ENCODE peak calls at places on chromosomes 13 and 19, in ten cellular contexts. C is GM23248; U is ascending aorta; B is heart right ventricle; T is CD8-positive, alpha-beta memory T cell; A is left ventricle myocardium inferior; M is uterus; I is upper lobe of right lung; D is adrenal gland; E is breast epithelium. V is an unnamed sample.

GRCh38 chr19:38425810-38426466 is at the start of gene RASGRP4:
- DNase-seq in C (no peak), U (no peak), B (peak; percentile 16), T (no peak), A (peak; percentile 51), M (no peak), I (peak; percentile 71), D (no peak), E (no peak), V (no peak)

GRCh38 chr13:79457948-79458347 is 23.0 kb upstream of the NDFIP2 start:
- DNase-seq in C (peak; percentile 93), U (no peak), B (no peak), T (no peak), A (no peak), M (no peak), I (no peak), D (no peak), E (no peak), V (no peak)

GRCh38 chr13:31067416-31068118 is 94.1 kb downstream of the HSPH1 start:
- DNase-seq in C (peak; percentile 87), U (no peak), B (no peak), T (no peak), A (no peak), M (peak; percentile 20), I (no peak), D (no peak), E (no peak), V (no peak)

GRCh38 chr13:48631441-48631840 is 22.3 kb upstream of the CYSLTR2 start:
- DNase-seq in C (no peak), U (no peak), B (no peak), T (no peak), A (no peak), M (no peak), I (no peak), D (no peak), E (no peak), V (no peak)

GRCh38 chr13:27004866-27005265 is 166.7 kb downstream of the USP12 start:
- DNase-seq in C (no peak), U (no peak), B (no peak), T (no peak), A (no peak), M (no peak), I (no peak), D (no peak), E (no peak), V (no peak)

GRCh38 chr13:94400874-94401273 is 78.6 kb downstream of the DCT start:
- DNase-seq in C (no peak), U (no peak), B (no peak), T (no peak), A (no peak), M (no peak), I (no peak), D (no peak), E (no peak), V (no peak)

GRCh38 chr19:16197188-16197621 is 506 bp upstream of the AP1M1 start:
- DNase-seq in C (peak; percentile 96), U (no peak), B (no peak), T (no peak), A (no peak), M (no peak), I (no peak), D (peak; percentile 68), E (no peak), V (no peak)

GRCh38 chr13:50990540-50991506 is 81.2 kb downstream of the RNASEH2B start:
- DNase-seq in C (peak; percentile 87), U (no peak), B (peak; percentile 32), T (no peak), A (peak; percentile 50), M (peak; percentile 80), I (no peak), D (no peak), E (no peak), V (peak; percentile 22)

GRCh38 chr19:51772977-51773376 is 12.0 kb downstream of the FPR2 start:
- DNase-seq in C (no peak), U (no peak), B (no peak), T (no peak), A (no peak), M (no peak), I (no peak), D (no peak), E (no peak), V (no peak)

GRCh38 chr19:50556236-50557008 is 11.8 kb downstream of the LRRC4B start:
- DNase-seq in C (peak; percentile 72), U (no peak), B (peak; percentile 76), T (peak; percentile 58), A (peak; percentile 77), M (peak; percentile 62), I (peak; percentile 87), D (peak; percentile 38), E (peak; percentile 24), V (peak; percentile 93)

GRCh38 chr13:112174476-112175110 is 107.6 kb downstream of the SOX1 start:
- DNase-seq in C (no peak), U (no peak), B (no peak), T (no peak), A (no peak), M (no peak), I (no peak), D (no peak), E (no peak), V (no peak)

GRCh38 chr19:15463865-15464371 is 426 bp downstream of the RASAL3 start:
- DNase-seq in C (no peak), U (no peak), B (no peak), T (peak; percentile 72), A (no peak), M (no peak), I (no peak), D (no peak), E (no peak), V (no peak)

GRCh38 chr19:12837225-12837624 is 1.1 kb upstream of the MAST1 start:
- DNase-seq in C (no peak), U (no peak), B (no peak), T (no peak), A (no peak), M (no peak), I (no peak), D (no peak), E (no peak), V (no peak)

GRCh38 chr19:52237197-52237596 is 32.2 kb upstream of the ZNF766 start:
- DNase-seq in C (no peak), U (no peak), B (no peak), T (no peak), A (no peak), M (no peak), I (no peak), D (no peak), E (no peak), V (no peak)

GRCh38 chr19:49468746-49469447 is 5.1 kb upstream of the FLT3LG start:
- DNase-seq in C (peak; percentile 78), U (no peak), B (peak; percentile 92), T (peak; percentile 87), A (peak; percentile 80), M (peak; percentile 61), I (no peak), D (no peak), E (peak; percentile 69), V (no peak)

GRCh38 chr13:42969558-42970172 is 22.4 kb downstream of the EPSTI1 start:
- DNase-seq in C (peak; percentile 78), U (no peak), B (peak; percentile 83), T (peak; percentile 75), A (peak; percentile 82), M (peak; percentile 71), I (peak; percentile 86), D (peak; percentile 67), E (peak; percentile 27), V (peak; percentile 89)
- H3K4me1 ChIP-seq in C (peaks cover 27% of the 10 kb centered on the region), U (no peaks in the 10 kb centered on the region), B (peaks cover 25% of the 10 kb centered on the region), T (peaks cover 9% of the 10 kb centered on the region), A (peaks cover 27% of the 10 kb centered on the region), M (no peaks in the 10 kb centered on the region), I (peaks cover 15% of the 10 kb centered on the region), D (peaks cover 16% of the 10 kb centered on the region), E (no peaks in the 10 kb centered on the region), V (peaks cover 15% of the 10 kb centered on the region)

GRCh38 chr13:28301839-28302238 is 163.5 kb downstream of the PAN3 start:
- DNase-seq in C (no peak), U (no peak), B (no peak), T (no peak), A (no peak), M (no peak), I (no peak), D (no peak), E (no peak), V (no peak)

DNA sequence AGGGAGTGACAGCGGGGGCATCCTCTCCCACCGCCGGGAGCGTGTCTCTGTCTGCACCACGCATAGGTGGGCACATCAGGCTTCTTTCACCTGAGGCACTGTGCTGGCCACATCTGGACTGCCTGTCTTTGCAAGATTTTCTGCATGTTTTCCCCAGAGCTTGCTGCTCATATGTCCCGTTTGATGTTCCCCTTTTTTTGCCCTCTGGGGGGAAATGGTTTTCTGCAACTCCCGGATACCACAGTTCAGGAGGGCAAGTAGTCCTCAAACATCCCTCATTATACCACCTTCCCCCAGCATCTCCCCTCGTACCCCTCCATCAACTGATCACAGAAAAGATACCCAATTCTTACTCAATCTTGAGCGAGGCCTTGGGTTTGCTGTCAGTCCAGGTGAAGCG is 168.0 kb downstream of the PAN3 start:
- DNase-seq in C (no peak), U (no peak), B (no peak), T (no peak), A (no peak), M (no peak), I (no peak), D (no peak), E (no peak), V (no peak)
- H3K36me3 ChIP-seq in C (no peaks in the 10 kb centered on the region), U (no peaks in the 10 kb centered on the region), B (no peaks in the 10 kb centered on the region), T (no peaks in the 10 kb centered on the region), A (peaks cover 49% of the 10 kb centered on the region), M (no peaks in the 10 kb centered on the region), I (no peaks in the 10 kb centered on the region), D (no peaks in the 10 kb centered on the region), E (no peaks in the 10 kb centered on the region), V (no peaks in the 10 kb centered on the region)

GRCh38 chr19:55252760-55253159 is 6.1 kb downstream of the PPP6R1 start:
- DNase-seq in C (no peak), U (no peak), B (no peak), T (no peak), A (no peak), M (no peak), I (no peak), D (peak; percentile 12), E (no peak), V (no peak)
- H3K4me3 ChIP-seq in C (no peak overlapping the region), U (no peak overlapping the region), B (no peak overlapping the region), T (peak overlapping the region; percentile 89), A (no peak overlapping the region), M (no peak overlapping the region), I (no peak overlapping the region), D (no peak overlapping the region), E (no peak overlapping the region), V (no peak overlapping the region)

DNA sequence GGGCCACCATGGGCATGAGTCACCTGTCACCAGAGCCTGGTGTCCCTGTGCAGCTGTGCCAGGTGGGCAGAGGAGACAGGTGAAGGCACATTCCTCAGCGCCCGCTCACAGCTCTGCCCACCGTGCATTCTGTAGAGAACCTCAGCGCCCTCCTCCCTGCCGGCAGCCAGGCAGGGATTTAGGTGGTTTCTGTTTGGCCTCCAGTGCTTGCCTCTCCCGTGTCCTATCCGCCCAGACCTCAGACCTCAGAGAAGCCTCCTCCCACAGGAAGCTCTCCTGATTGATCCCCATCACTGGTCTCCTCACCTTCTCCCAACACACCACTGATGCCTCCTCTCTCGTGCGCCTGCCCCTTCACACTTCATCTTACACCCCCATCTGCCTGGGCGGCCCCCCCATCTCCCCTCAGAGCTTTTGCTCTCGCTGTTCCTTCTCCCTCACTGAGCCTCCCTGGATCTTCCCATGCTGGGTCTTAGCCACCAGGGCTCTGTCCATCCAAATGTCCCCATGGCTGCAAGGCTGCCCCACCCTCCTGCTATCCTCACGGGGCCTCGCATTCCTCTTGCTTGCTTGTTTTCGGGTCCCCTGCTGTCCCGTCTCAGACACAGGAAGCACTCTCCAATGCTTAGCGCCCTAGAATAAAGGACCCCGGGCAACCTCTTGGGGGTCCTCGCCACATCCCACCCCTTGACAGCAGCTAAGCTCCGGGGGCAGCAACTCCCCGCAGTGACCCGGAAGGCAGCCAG is 23.9 kb downstream of the SH3GL1 start:
- DNase-seq in C (no peak), U (no peak), B (no peak), T (no peak), A (no peak), M (no peak), I (no peak), D (no peak), E (no peak), V (no peak)
- H3K4me1 ChIP-seq in C (peaks cover 62% of the 10 kb centered on the region), U (peaks cover 58% of the 10 kb centered on the region), B (peaks cover 87% of the 10 kb centered on the region), T (peaks cover 65% of the 10 kb centered on the region), A (peaks cover 88% of the 10 kb centered on the region), M (peaks cover 22% of the 10 kb centered on the region), I (peaks cover 89% of the 10 kb centered on the region), D (peaks cover 94% of the 10 kb centered on the region), E (peaks cover 33% of the 10 kb centered on the region), V (peaks cover 33% of the 10 kb centered on the region)

V was measured in BE2C.